ENCODE peak calls at places on chromosomes 3 and 15, in seven cellular contexts. One of them, this sample, is unnamed. For H3K4me1, the result is how much of the 10 kb centered on the place peaks cover.

GRCh38 chr3:158991146-158991705 is 189.4 kb downstream of the MFSD1 start:
- DNase-seq in OCI-LY7: no peak
- DNase-seq in GM23248: no peak
- DNase-seq in HepG2: no peak
- DNase-seq in mesendoderm: peak
- DNase-seq in CD8-positive, alpha-beta T cell: no peak
- DNase-seq in breast epithelium: no peak
- DNase-seq in this sample: no peak

GRCh38 chr3:45367451-45367850 is 20.9 kb upstream of the LARS2 start:
- DNase-seq in HepG2: no peak
- DNase-seq in OCI-LY7: no peak
- DNase-seq in breast epithelium: no peak
- DNase-seq in mesendoderm: no peak
- DNase-seq in CD8-positive, alpha-beta T cell: no peak
- DNase-seq in GM23248: peak
- DNase-seq in this sample: no peak

GRCh38 chr3:14524311-14524711 is 15.8 kb downstream of the GRIP2 start:
- DNase-seq in mesendoderm: no peak
- DNase-seq in OCI-LY7: no peak
- DNase-seq in GM23248: no peak
- DNase-seq in breast epithelium: peak
- DNase-seq in HepG2: no peak
- DNase-seq in CD8-positive, alpha-beta T cell: no peak
- DNase-seq in this sample: no peak

GRCh38 chr3:69326821-69327433 is 59.0 kb downstream of the FRMD4B start:
- DNase-seq in breast epithelium: no peak
- DNase-seq in CD8-positive, alpha-beta T cell: no peak
- DNase-seq in mesendoderm: no peak
- DNase-seq in OCI-LY7: peak
- DNase-seq in HepG2: no peak
- DNase-seq in GM23248: no peak
- DNase-seq in this sample: no peak

GRCh38 chr3:12221663-12222062 is 63.0 kb upstream of the TIMP4 start:
- DNase-seq in CD8-positive, alpha-beta T cell: no peak
- DNase-seq in breast epithelium: no peak
- DNase-seq in GM23248: no peak
- DNase-seq in OCI-LY7: no peak
- DNase-seq in mesendoderm: peak
- DNase-seq in HepG2: peak
- DNase-seq in this sample: no peak

GRCh38 chr3:69012836-69013255 is 638 bp downstream of the EOGT start:
- DNase-seq in breast epithelium: peak
- DNase-seq in mesendoderm: peak
- DNase-seq in HepG2: peak
- DNase-seq in OCI-LY7: peak
- DNase-seq in CD8-positive, alpha-beta T cell: no peak
- DNase-seq in GM23248: peak
- DNase-seq in this sample: peak

GRCh38 chr15:64686130-64686735 is 89.2 kb downstream of the RBPMS2 start:
- DNase-seq in breast epithelium: peak
- DNase-seq in GM23248: peak
- DNase-seq in OCI-LY7: peak
- DNase-seq in CD8-positive, alpha-beta T cell: no peak
- DNase-seq in HepG2: peak
- DNase-seq in mesendoderm: peak
- DNase-seq in this sample: peak

GRCh38 chr3:43413676-43414368 is 127.5 kb downstream of the SNRK start:
- DNase-seq in CD8-positive, alpha-beta T cell: no peak
- DNase-seq in HepG2: peak
- DNase-seq in breast epithelium: no peak
- DNase-seq in OCI-LY7: no peak
- DNase-seq in mesendoderm: peak
- DNase-seq in GM23248: no peak
- DNase-seq in this sample: no peak

GRCh38 chr15:57537072-57537471 is 54.6 kb upstream of the MYZAP start:
- DNase-seq in OCI-LY7: no peak
- DNase-seq in mesendoderm: peak
- DNase-seq in HepG2: peak
- DNase-seq in CD8-positive, alpha-beta T cell: no peak
- DNase-seq in GM23248: peak
- DNase-seq in breast epithelium: no peak
- DNase-seq in this sample: no peak

GRCh38 chr3:151558621-151559020 is 97.8 kb upstream of the IGSF10 start:
- DNase-seq in GM23248: peak
- DNase-seq in OCI-LY7: no peak
- DNase-seq in CD8-positive, alpha-beta T cell: no peak
- DNase-seq in breast epithelium: no peak
- DNase-seq in mesendoderm: no peak
- DNase-seq in HepG2: no peak
- DNase-seq in this sample: no peak

GRCh38 chr15:74444106-74445062 is 10.6 kb upstream of the SEMA7A start:
- DNase-seq in mesendoderm: no peak
- DNase-seq in CD8-positive, alpha-beta T cell: no peak
- DNase-seq in OCI-LY7: no peak
- DNase-seq in GM23248: no peak
- DNase-seq in HepG2: peak
- DNase-seq in breast epithelium: peak
- DNase-seq in this sample: no peak

GRCh38 chr3:171811059-171811912 is 1.0 kb upstream of the PLD1 start:
- DNase-seq in OCI-LY7: no peak
- DNase-seq in HepG2: peak
- DNase-seq in mesendoderm: no peak
- DNase-seq in CD8-positive, alpha-beta T cell: no peak
- DNase-seq in breast epithelium: no peak
- DNase-seq in GM23248: peak
- DNase-seq in this sample: no peak

GRCh38 chr3:88896026-88896425 is 211.4 kb upstream of the EPHA3 start:
- DNase-seq in GM23248: no peak
- DNase-seq in CD8-positive, alpha-beta T cell: no peak
- DNase-seq in breast epithelium: no peak
- DNase-seq in OCI-LY7: no peak
- DNase-seq in HepG2: no peak
- DNase-seq in mesendoderm: no peak
- DNase-seq in this sample: no peak

GRCh38 chr3:170811928-170812591 is 57.9 kb downstream of the RPL22L1 start:
- DNase-seq in OCI-LY7: peak
- DNase-seq in CD8-positive, alpha-beta T cell: peak
- DNase-seq in breast epithelium: no peak
- DNase-seq in GM23248: peak
- DNase-seq in mesendoderm: peak
- DNase-seq in HepG2: peak
- DNase-seq in this sample: peak

GRCh38 chr3:99929409-99930139 is 111.9 kb downstream of the CMSS1 start:
- DNase-seq in OCI-LY7: no peak
- DNase-seq in HepG2: no peak
- DNase-seq in CD8-positive, alpha-beta T cell: no peak
- DNase-seq in GM23248: peak
- DNase-seq in mesendoderm: peak
- DNase-seq in breast epithelium: no peak
- DNase-seq in this sample: no peak

GRCh38 chr15:33742807-33743206 is 225.5 kb upstream of the CHRM5 start:
- DNase-seq in OCI-LY7: no peak
- DNase-seq in GM23248: peak
- DNase-seq in mesendoderm: no peak
- DNase-seq in breast epithelium: no peak
- DNase-seq in HepG2: no peak
- DNase-seq in CD8-positive, alpha-beta T cell: no peak
- DNase-seq in this sample: no peak

GRCh38 chr3:41111011-41111410 is 88.3 kb upstream of the CTNNB1 start:
- DNase-seq in HepG2: peak
- DNase-seq in mesendoderm: no peak
- DNase-seq in OCI-LY7: no peak
- DNase-seq in GM23248: no peak
- DNase-seq in breast epithelium: no peak
- DNase-seq in CD8-positive, alpha-beta T cell: no peak
- DNase-seq in this sample: no peak

GRCh38 chr3:50658416-50658815 is 16.3 kb upstream of the DOCK3 start:
- DNase-seq in GM23248: peak
- DNase-seq in OCI-LY7: no peak
- DNase-seq in CD8-positive, alpha-beta T cell: no peak
- DNase-seq in breast epithelium: no peak
- DNase-seq in HepG2: no peak
- DNase-seq in mesendoderm: no peak
- DNase-seq in this sample: no peak

GRCh38 chr3:150760431-150761200 is 2.4 kb downstream of the SIAH2 start:
- DNase-seq in HepG2: no peak
- DNase-seq in GM23248: no peak
- DNase-seq in CD8-positive, alpha-beta T cell: no peak
- DNase-seq in breast epithelium: no peak
- DNase-seq in OCI-LY7: no peak
- DNase-seq in mesendoderm: no peak
- DNase-seq in this sample: peak

DNA sequence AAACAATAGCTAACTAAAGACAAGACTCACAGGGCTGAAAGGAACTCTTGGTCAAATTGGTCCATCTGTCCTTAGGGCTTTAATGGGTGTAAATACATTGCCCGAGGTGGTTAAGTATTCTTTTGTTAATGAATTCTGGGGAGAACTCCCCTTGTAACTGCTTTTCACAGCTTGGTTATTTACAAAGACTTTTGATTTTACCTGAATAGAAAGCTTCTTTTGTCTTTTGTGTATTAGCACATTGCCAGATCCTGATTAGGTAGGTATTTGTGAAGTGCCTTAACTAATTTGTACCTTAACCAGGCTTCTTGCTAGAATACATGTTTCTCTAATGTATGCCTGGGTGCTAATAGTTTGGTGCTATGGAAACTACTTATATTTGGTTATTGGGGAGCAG is 14.0 kb downstream of the CHD2 start:
- DNase-seq in GM23248: no peak
- DNase-seq in breast epithelium: no peak
- DNase-seq in mesendoderm: peak
- DNase-seq in CD8-positive, alpha-beta T cell: no peak
- DNase-seq in OCI-LY7: no peak
- DNase-seq in HepG2: no peak
- DNase-seq in this sample: no peak
- H3K4me1 ChIP-seq in GM23248: half or more
- H3K4me1 ChIP-seq in breast epithelium: under half
- H3K4me1 ChIP-seq in mesendoderm: under half
- H3K4me1 ChIP-seq in CD8-positive, alpha-beta T cell: half or more
- H3K4me1 ChIP-seq in OCI-LY7: half or more
- H3K4me1 ChIP-seq in HepG2: half or more
- H3K4me1 ChIP-seq in this sample: under half

DNA sequence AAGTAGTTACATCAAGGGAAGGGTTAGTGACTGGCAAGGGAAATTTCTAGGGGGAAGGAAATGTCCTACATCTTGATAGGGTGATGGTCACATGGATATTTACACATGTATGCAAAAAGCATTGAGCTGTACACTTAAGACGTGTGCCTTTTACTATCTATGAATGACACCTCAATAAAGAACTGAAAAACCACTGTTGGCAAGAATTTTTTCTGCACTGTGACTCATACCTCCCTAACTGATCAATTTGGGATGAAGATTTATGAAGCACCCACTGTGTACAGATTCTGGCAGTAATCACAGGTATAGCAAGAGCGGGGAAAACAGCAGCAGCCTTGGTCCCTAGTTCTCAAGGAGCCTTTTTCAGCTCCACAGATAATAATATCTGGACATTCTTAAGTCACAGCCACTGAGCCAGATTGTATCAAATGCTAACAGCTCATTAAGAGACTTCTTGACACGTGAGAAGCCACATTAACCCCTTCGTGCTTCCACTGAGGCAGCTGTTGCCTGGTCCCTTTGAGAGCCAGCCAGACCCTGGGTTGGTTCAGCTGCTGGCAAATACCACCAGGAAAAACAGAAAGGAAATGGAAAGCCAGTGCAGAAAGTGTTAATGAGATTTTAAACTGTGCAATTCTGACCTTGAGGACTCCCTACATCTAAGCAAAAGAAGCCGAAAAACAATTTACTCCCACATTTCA is 32.0 kb upstream of the GALNT15 start:
- DNase-seq in OCI-LY7: no peak
- DNase-seq in GM23248: no peak
- DNase-seq in breast epithelium: no peak
- DNase-seq in mesendoderm: no peak
- DNase-seq in HepG2: no peak
- DNase-seq in CD8-positive, alpha-beta T cell: no peak
- DNase-seq in this sample: no peak
- H3K4me1 ChIP-seq in OCI-LY7: under half
- H3K4me1 ChIP-seq in GM23248: under half
- H3K4me1 ChIP-seq in breast epithelium: under half
- H3K4me1 ChIP-seq in mesendoderm: under half
- H3K4me1 ChIP-seq in HepG2: under half
- H3K4me1 ChIP-seq in CD8-positive, alpha-beta T cell: under half
- H3K4me1 ChIP-seq in this sample: under half

GRCh38 chr3:127678611-127679533 is 6.1 kb downstream of the ABTB1 start:
- DNase-seq in HepG2: no peak
- DNase-seq in CD8-positive, alpha-beta T cell: no peak
- DNase-seq in mesendoderm: no peak
- DNase-seq in breast epithelium: peak
- DNase-seq in GM23248: no peak
- DNase-seq in OCI-LY7: no peak
- DNase-seq in this sample: no peak
- H3K4me1 ChIP-seq in HepG2: under half
- H3K4me1 ChIP-seq in CD8-positive, alpha-beta T cell: under half
- H3K4me1 ChIP-seq in mesendoderm: under half
- H3K4me1 ChIP-seq in breast epithelium: under half
- H3K4me1 ChIP-seq in GM23248: under half
- H3K4me1 ChIP-seq in OCI-LY7: under half
- H3K4me1 ChIP-seq in this sample: under half

DNA sequence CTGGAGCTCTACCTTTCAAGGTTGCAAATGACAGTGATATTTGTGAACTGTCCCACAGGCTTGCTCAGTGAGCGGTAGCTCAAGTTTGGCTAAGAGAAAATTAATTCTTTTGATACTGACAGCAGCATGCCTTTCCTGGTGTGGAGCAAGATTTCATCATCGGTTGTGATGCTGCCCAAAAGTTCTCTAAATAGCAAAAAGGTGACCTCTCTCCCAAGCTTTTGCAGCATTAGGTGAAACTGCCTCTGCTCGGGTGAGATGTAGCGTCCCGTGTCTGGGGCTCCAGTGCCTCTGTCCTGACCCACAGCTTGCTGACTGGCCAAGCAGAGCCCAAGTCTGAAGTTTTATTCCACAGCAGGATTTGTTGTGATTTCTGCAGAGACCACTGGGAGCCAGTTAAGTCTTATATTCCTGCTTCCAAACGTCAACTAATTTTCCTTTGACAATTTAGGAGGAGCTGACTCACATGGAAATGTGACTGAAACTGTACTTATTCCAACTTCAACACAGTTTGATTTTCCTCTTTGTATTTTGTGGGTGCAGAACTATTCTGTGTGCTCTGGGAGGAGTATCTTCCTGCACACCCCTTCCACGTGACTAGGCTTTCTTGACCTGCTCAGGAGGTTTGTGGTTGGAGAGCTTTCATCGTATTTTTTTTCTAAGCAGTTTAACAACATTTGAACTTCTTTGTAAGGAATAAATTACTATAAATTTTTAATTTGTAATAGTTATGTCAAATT is 5.9 kb downstream of the SYNM start:
- DNase-seq in HepG2: no peak
- DNase-seq in OCI-LY7: no peak
- DNase-seq in mesendoderm: no peak
- DNase-seq in CD8-positive, alpha-beta T cell: no peak
- DNase-seq in GM23248: peak
- DNase-seq in breast epithelium: no peak
- DNase-seq in this sample: no peak
- H3K4me1 ChIP-seq in HepG2: under half
- H3K4me1 ChIP-seq in OCI-LY7: under half
- H3K4me1 ChIP-seq in mesendoderm: under half
- H3K4me1 ChIP-seq in CD8-positive, alpha-beta T cell: under half
- H3K4me1 ChIP-seq in GM23248: under half
- H3K4me1 ChIP-seq in breast epithelium: under half
- H3K4me1 ChIP-seq in this sample: under half

This sample was measured in Karpas-422.